ENCODE peak calls at places on chromosomes 7 and 10, in nine cellular contexts. D, H, E, Y, R, A, O, W and V are unnamed samples. For H3K4me1, the result is how much of the 10 kb centered on the place peaks cover.

GRCh38 chr7:55349126-55349525 is 16.0 kb upstream of the LANCL2 start:
- DNase-seq in D (no peak), H (no peak), E (no peak), Y (no peak), R (no peak), A (no peak), O (no peak), W (no peak), V (no peak)

GRCh38 chr10:17836917-17837316 is 27.8 kb downstream of the MRC1 start:
- DNase-seq in D (peak), H (peak), E (peak), Y (peak), R (peak), A (peak), O (no peak), W (no peak), V (no peak)

GRCh38 chr7:106039486-106040060 is 72.5 kb downstream of the SYPL1 start:
- DNase-seq in D (no peak), H (no peak), E (peak), Y (no peak), R (peak), A (peak), O (no peak), W (no peak), V (no peak)

GRCh38 chr10:57696641-57697040 is 571.1 kb downstream of the IPMK start:
- DNase-seq in D (peak), H (no peak), E (no peak), Y (no peak), R (no peak), A (peak), O (no peak), W (no peak), V (no peak)

GRCh38 chr10:4111593-4111992 is 326.6 kb upstream of the KLF6 start:
- DNase-seq in D (no peak), H (no peak), E (no peak), Y (no peak), R (no peak), A (peak), O (no peak), W (no peak), V (no peak)

GRCh38 chr7:107109955-107110354 is 58.8 kb upstream of the HBP1 start:
- DNase-seq in D (no peak), H (no peak), E (no peak), Y (no peak), R (no peak), A (no peak), O (no peak), W (no peak), V (no peak)

GRCh38 chr7:47088329-47089067 is 493.4 kb downstream of the TNS3 start:
- DNase-seq in D (peak), H (peak), E (peak), Y (peak), R (peak), A (peak), O (peak), W (peak), V (no peak)

GRCh38 chr7:49279886-49280285 is 355.5 kb downstream of the CDC14C start:
- DNase-seq in D (no peak), H (no peak), E (no peak), Y (no peak), R (no peak), A (no peak), O (no peak), W (no peak), V (no peak)

GRCh38 chr10:30639946-30640786 is 10.6 kb upstream of the LYZL2 start:
- DNase-seq in D (peak), H (no peak), E (no peak), Y (no peak), R (no peak), A (peak), O (no peak), W (no peak), V (no peak)

GRCh38 chr7:129127154-129127553 is 17.4 kb upstream of the TSPAN33 start:
- DNase-seq in D (no peak), H (no peak), E (no peak), Y (no peak), R (no peak), A (no peak), O (no peak), W (no peak), V (no peak)

GRCh38 chr7:17380696-17381662 is 82.5 kb downstream of the AHR start:
- DNase-seq in D (no peak), H (no peak), E (no peak), Y (no peak), R (no peak), A (peak), O (no peak), W (no peak), V (no peak)

GRCh38 chr7:105673367-105674188 is 92.3 kb upstream of the EFCAB10 start:
- DNase-seq in D (no peak), H (peak), E (no peak), Y (no peak), R (peak), A (no peak), O (no peak), W (no peak), V (no peak)

GRCh38 chr7:104967595-104967994 is 46.4 kb upstream of the KMT2E start:
- DNase-seq in D (no peak), H (no peak), E (no peak), Y (no peak), R (no peak), A (peak), O (no peak), W (no peak), V (no peak)

GRCh38 chr7:38502289-38502688 is 128.9 kb downstream of the AMPH start:
- DNase-seq in D (no peak), H (no peak), E (no peak), Y (no peak), R (no peak), A (no peak), O (no peak), W (no peak), V (no peak)

GRCh38 chr7:78179211-78179610 is 380.6 kb downstream of the PHTF2 start:
- DNase-seq in D (no peak), H (no peak), E (no peak), Y (no peak), R (no peak), A (no peak), O (no peak), W (no peak), V (no peak)

GRCh38 chr10:101354584-101355070 is 662 bp downstream of the BTRC start:
- DNase-seq in D (no peak), H (no peak), E (no peak), Y (no peak), R (no peak), A (no peak), O (no peak), W (no peak), V (no peak)

GRCh38 chr10:91511549-91512330 is 101.6 kb downstream of the HECTD2 start:
- DNase-seq in D (peak), H (no peak), E (no peak), Y (no peak), R (no peak), A (peak), O (no peak), W (no peak), V (no peak)

GRCh38 chr7:109190766-109191165 is 621.1 kb downstream of the DNAJB9 start:
- DNase-seq in D (no peak), H (no peak), E (no peak), Y (no peak), R (no peak), A (no peak), O (no peak), W (no peak), V (no peak)

GRCh38 chr7:2605608-2606538 is 25.9 kb upstream of the TTYH3 start:
- DNase-seq in D (no peak), H (no peak), E (no peak), Y (no peak), R (no peak), A (no peak), O (no peak), W (no peak), V (no peak)

GRCh38 chr7:2607913-2608899 is 23.6 kb upstream of the TTYH3 start:
- DNase-seq in D (no peak), H (no peak), E (no peak), Y (no peak), R (no peak), A (no peak), O (no peak), W (no peak), V (no peak)

GRCh38 chr7:2609001-2609411 is 22.8 kb upstream of the TTYH3 start:
- DNase-seq in D (peak), H (no peak), E (no peak), Y (no peak), R (no peak), A (peak), O (no peak), W (no peak), V (no peak)

GRCh38 chr7:2606539-2606936 is 25.2 kb upstream of the TTYH3 start:
- DNase-seq in D (no peak), H (no peak), E (no peak), Y (no peak), R (no peak), A (no peak), O (no peak), W (no peak), V (no peak)

GRCh38 chr7:2607122-2607912 is 24.5 kb upstream of the TTYH3 start:
- DNase-seq in D (no peak), H (no peak), E (peak), Y (no peak), R (peak), A (no peak), O (no peak), W (peak), V (peak)
- TF ChIP-seq POLR2A in D (no peak), H (no peak), E (no peak), Y (no peak), R (no peak), A (no peak), O (no peak), W (peak), V (no peak)

GRCh38 chr7:151060416-151061234 is 1.2 kb downstream of the SLC4A2 start:
- DNase-seq in D (peak), H (peak), E (peak), Y (peak), R (peak), A (no peak), O (no peak), W (no peak), V (no peak)
- H3K4me1 ChIP-seq in D (under half), H (under half), E (under half), Y (under half), R (under half), A (under half), O (half or more), W (under half), V (half or more)

DNA sequence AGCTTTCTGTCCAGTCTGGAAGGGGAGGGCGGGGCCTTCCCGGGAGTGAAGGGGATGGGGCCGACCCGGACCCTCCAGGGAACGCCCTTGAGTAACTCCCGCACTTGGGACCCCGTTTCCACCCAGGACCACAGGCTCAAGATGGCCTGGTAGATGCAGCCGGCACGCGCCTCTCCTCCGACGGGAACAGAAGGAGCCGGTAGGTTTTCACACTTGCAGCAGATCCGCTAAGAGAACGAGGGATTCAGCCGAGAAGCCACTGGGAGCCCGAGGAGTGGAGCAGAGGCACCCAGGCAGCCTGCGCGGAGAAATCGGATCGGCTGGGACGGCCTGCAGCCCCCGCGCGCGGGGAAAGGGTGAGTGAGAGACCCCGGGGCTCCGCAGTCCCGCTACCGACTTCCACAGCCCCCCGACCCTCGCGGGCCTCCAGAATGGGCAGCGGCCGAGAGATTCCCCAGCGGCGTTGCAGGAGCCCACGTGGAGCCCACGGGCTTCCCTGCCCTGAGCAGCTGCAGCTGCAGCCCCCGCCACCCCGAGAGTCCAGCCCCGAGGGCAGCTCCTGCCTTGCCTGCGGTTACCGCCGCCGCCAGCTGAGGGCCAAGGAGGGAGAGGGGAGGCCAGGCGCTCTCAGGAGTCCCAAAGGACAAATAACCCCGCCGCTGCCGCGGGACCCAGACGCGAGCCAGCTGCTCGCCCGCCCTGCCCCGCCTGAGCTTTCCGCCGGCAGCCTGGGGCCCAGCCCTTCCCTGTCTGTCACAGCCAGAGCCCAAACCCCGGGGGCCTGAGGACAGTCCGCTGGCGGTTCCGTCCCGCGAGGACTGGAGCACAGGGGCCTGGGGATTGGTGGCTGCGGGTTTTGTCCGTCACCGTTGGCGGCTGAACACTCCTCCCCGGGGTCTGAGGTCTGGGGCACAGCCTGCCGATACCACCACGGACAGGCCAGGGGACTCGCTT is 21.8 kb downstream of the IFT22 start:
- DNase-seq in D (no peak), H (no peak), E (no peak), Y (no peak), R (no peak), A (no peak), O (no peak), W (peak), V (no peak)
- TF ChIP-seq POLR2A in D (no peak), H (no peak), E (no peak), Y (no peak), R (no peak), A (no peak), O (no peak), W (no peak), V (no peak)

DNA sequence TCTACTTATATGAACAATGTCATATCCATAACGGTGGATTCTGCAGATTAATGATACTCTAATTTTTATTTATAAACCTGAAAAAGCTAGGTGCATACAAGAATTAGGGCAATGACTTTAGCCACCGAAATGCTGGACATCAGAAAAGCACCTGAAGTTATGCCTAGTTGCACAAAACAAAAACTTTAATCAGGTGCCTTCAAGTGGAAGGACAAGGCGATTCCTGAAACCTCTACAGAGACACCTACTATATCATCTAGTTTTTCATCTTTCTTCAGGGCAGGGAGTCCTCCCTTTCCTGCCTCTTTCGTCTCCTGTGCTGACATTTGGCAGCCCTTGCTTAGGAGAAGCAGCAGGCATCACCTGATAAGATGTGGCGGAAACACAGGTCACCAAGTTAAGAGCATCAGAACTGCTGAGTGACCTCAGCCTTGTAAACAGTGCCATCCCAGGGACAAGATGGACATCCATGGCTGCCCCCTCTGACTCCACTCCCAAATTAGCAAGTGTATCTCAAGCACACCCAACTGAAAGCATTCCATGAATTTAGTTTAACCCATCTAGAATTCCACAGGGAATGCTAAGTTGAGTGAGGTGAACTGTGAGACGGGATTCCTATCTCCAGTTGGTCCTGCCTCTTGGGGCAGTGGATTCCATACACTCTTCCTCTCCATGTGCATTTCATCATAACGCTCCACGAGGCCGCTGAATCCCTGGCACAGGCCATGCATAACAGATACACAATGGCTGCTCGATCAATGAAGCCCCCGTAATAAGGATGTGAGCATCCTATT is 5.8 kb downstream of the ITPRIP start:
- DNase-seq in D (no peak), H (no peak), E (no peak), Y (peak), R (no peak), A (no peak), O (no peak), W (no peak), V (peak)
- H3K4me1 ChIP-seq in D (half or more), H (half or more), E (under half), Y (half or more), R (half or more), A (half or more), O (half or more), W (half or more), V (half or more)

GRCh38 chr7:23467731-23468720 is 2.3 kb downstream of the IGF2BP3 start:
- DNase-seq in D (peak), H (no peak), E (no peak), Y (no peak), R (peak), A (peak), O (no peak), W (no peak), V (peak)
- TF ChIP-seq POLR2A in D (no peak), H (no peak), E (no peak), Y (no peak), R (no peak), A (no peak), O (no peak), W (no peak), V (no peak)

DNA sequence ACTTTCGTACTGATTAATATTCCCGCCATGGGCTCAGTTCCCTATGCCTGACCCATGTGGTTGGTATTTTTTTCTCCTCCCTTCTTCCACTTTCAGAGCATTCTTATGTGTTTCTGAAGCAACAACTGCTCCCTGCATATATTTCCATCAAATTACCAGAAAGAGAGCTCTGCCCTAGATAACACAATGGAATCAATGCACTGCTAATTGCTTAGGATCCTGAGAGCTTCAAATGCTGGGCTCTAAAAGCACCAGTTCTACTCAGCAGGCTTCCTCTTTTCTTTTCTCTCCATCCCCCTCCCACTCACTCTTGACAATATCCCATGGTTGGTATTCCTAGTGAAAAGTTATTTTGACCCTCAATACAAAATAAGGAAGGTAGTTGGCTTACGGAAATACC is 5.3 kb downstream of the TECTB start:
- DNase-seq in D (no peak), H (no peak), E (no peak), Y (no peak), R (no peak), A (no peak), O (no peak), W (no peak), V (no peak)
- H3K4me1 ChIP-seq in D (under half), H (under half), E (under half), Y (under half), R (under half), A (under half), O (under half), W (under half), V (under half)

GRCh38 chr10:97823734-97824133 is 25.9 kb upstream of the GOLGA7B start:
- DNase-seq in D (no peak), H (peak), E (no peak), Y (peak), R (peak), A (no peak), O (no peak), W (no peak), V (no peak)
- TF ChIP-seq POLR2A in D (no peak), H (no peak), E (no peak), Y (no peak), R (no peak), A (no peak), O (no peak), W (no peak), V (no peak)

DNA sequence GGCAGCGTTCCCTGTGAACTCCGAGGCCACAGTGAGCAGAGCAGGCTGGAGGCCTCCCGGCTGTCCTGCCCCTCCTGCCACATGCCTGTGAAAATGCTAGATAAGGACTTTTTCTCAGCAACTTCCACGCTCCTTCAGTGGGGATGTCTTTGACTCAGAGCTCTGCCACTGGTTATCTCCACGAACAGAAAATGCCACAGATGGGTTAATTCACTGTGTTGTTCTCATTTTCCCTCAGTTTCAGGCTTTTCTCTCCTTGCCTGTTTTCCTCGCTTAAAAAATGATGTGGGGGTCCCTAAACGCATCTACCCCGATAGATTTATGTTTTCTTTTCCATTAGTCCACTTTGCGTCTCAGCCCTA is 51.3 kb downstream of the IKZF1 start:
- DNase-seq in D (no peak), H (no peak), E (no peak), Y (no peak), R (no peak), A (no peak), O (no peak), W (no peak), V (no peak)
- H3K4me1 ChIP-seq in D (under half), H (under half), E (under half), Y (under half), R (under half), A (under half), O (under half), W (under half), V (half or more)

DNA sequence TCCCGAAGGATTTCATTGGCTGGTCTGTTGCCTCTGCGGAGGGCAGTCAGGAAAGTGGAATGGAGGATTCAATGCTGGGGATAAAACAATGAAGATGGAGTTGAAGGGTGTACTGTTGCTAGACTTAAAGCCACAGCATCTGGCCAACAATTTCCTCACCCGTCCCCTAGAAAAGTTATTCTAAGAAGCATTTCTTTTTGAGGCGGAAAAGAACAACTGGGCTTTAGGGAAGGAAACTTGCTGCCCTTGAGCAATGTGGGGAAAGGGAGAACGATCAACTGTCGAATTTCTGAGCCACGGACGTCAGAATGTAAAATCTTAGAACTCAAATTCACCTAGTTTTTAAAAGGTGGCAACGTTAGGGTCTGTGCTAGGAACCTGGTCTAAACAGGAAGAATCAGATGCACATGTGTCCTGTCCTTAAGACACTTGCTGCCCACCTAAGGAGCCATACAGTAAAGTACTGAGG is 673 bp downstream of the FMC1 start:
- DNase-seq in D (no peak), H (no peak), E (no peak), Y (no peak), R (no peak), A (no peak), O (no peak), W (no peak), V (peak)
- TF ChIP-seq POLR2A in D (no peak), H (no peak), E (no peak), Y (no peak), R (peak), A (no peak), O (no peak), W (peak), V (peak)